ENCODE peak calls at places on chromosomes 13 and 19, in five cellular contexts. One of them, this sample, is unnamed.

GRCh38 chr13:87280139-87280538 is 391.0 kb upstream of the SLITRK5 start:
- DNase-seq in tibial artery: no peak
- DNase-seq in GM23338: peak
- DNase-seq in ovary: no peak
- DNase-seq in testis: no peak
- DNase-seq in this sample: no peak

GRCh38 chr13:99572921-99573320 is 71.6 kb downstream of the TM9SF2 start:
- DNase-seq in tibial artery: no peak
- DNase-seq in GM23338: peak
- DNase-seq in ovary: no peak
- DNase-seq in testis: no peak
- DNase-seq in this sample: no peak

GRCh38 chr13:90553167-90553566 is 794.3 kb upstream of the MIR17HG start:
- DNase-seq in tibial artery: no peak
- DNase-seq in GM23338: no peak
- DNase-seq in ovary: no peak
- DNase-seq in testis: no peak
- DNase-seq in this sample: no peak

GRCh38 chr19:54440641-54441040 is 8.4 kb upstream of the LENG8 start:
- DNase-seq in tibial artery: no peak
- DNase-seq in GM23338: no peak
- DNase-seq in ovary: no peak
- DNase-seq in testis: no peak
- DNase-seq in this sample: no peak

GRCh38 chr13:96684472-96684871 is 309.8 kb downstream of the OXGR1 start:
- DNase-seq in tibial artery: no peak
- DNase-seq in GM23338: no peak
- DNase-seq in ovary: no peak
- DNase-seq in testis: no peak
- DNase-seq in this sample: no peak

GRCh38 chr19:1632462-1633268 is 19.8 kb downstream of the TCF3 start:
- DNase-seq in tibial artery: no peak
- DNase-seq in GM23338: no peak
- DNase-seq in ovary: no peak
- DNase-seq in testis: no peak
- DNase-seq in this sample: no peak

GRCh38 chr13:25001807-25002206 is 94.1 kb upstream of the PABPC3 start:
- DNase-seq in tibial artery: no peak
- DNase-seq in GM23338: no peak
- DNase-seq in ovary: no peak
- DNase-seq in testis: no peak
- DNase-seq in this sample: no peak

GRCh38 chr13:111510502-111511218 is 190.2 kb downstream of the TEX29 start:
- DNase-seq in tibial artery: no peak
- DNase-seq in GM23338: no peak
- DNase-seq in ovary: no peak
- DNase-seq in testis: peak
- DNase-seq in this sample: no peak

GRCh38 chr13:39765801-39766463 is 110.5 kb downstream of the COG6 start:
- DNase-seq in tibial artery: no peak
- DNase-seq in GM23338: peak
- DNase-seq in ovary: peak
- DNase-seq in testis: peak
- DNase-seq in this sample: no peak

GRCh38 chr13:28324181-28324789 is 170.6 kb downstream of the FLT1 start:
- DNase-seq in tibial artery: no peak
- DNase-seq in GM23338: peak
- DNase-seq in ovary: no peak
- DNase-seq in testis: peak
- DNase-seq in this sample: no peak

GRCh38 chr19:575527-576506 is 3.4 kb downstream of the BSG start:
- DNase-seq in tibial artery: no peak
- DNase-seq in GM23338: peak
- DNase-seq in ovary: peak
- DNase-seq in testis: peak
- DNase-seq in this sample: no peak

GRCh38 chr13:45119469-45119989 is 781 bp upstream of the GTF2F2 start:
- DNase-seq in tibial artery: no peak
- DNase-seq in GM23338: no peak
- DNase-seq in ovary: peak
- DNase-seq in testis: peak
- DNase-seq in this sample: no peak

GRCh38 chr19:49335071-49335783 is at the start of gene CD37:
- DNase-seq in tibial artery: peak
- DNase-seq in GM23338: no peak
- DNase-seq in ovary: no peak
- DNase-seq in testis: no peak
- DNase-seq in this sample: peak

GRCh38 chr13:99355267-99356215 is 48.3 kb upstream of the GPR183 start:
- DNase-seq in tibial artery: no peak
- DNase-seq in GM23338: no peak
- DNase-seq in ovary: no peak
- DNase-seq in testis: no peak
- DNase-seq in this sample: no peak

GRCh38 chr19:18597809-18598660 is 8.6 kb downstream of the CRLF1 start:
- DNase-seq in tibial artery: no peak
- DNase-seq in GM23338: no peak
- DNase-seq in ovary: no peak
- DNase-seq in testis: no peak
- DNase-seq in this sample: no peak

GRCh38 chr19:8320564-8321066 is 560 bp downstream of the NDUFA7 start:
- DNase-seq in tibial artery: no peak
- DNase-seq in GM23338: peak
- DNase-seq in ovary: no peak
- DNase-seq in testis: no peak
- DNase-seq in this sample: no peak

GRCh38 chr19:30665449-30665848 is 293.3 kb downstream of the ZNF536 start:
- DNase-seq in tibial artery: no peak
- DNase-seq in GM23338: no peak
- DNase-seq in ovary: no peak
- DNase-seq in testis: no peak
- DNase-seq in this sample: peak

GRCh38 chr13:50244355-50244912 is 229.2 kb downstream of the KCNRG start:
- DNase-seq in tibial artery: no peak
- DNase-seq in GM23338: no peak
- DNase-seq in ovary: no peak
- DNase-seq in testis: no peak
- DNase-seq in this sample: no peak

GRCh38 chr19:47819841-47820244 is 1.9 kb upstream of the CRX start:
- DNase-seq in tibial artery: no peak
- DNase-seq in GM23338: peak
- DNase-seq in ovary: no peak
- DNase-seq in testis: no peak
- DNase-seq in this sample: no peak

GRCh38 chr19:58456111-58456510 is 4.7 kb downstream of the ZNF324B start:
- DNase-seq in tibial artery: no peak
- DNase-seq in GM23338: no peak
- DNase-seq in ovary: no peak
- DNase-seq in testis: no peak
- DNase-seq in this sample: no peak

GRCh38 chr19:51511353-51511752 is 9.8 kb upstream of the SIGLEC12 start:
- DNase-seq in tibial artery: no peak
- DNase-seq in GM23338: peak
- DNase-seq in ovary: no peak
- DNase-seq in testis: peak
- DNase-seq in this sample: no peak

GRCh38 chr13:99721606-99722384 is 220.5 kb downstream of the TM9SF2 start:
- DNase-seq in tibial artery: no peak
- DNase-seq in GM23338: no peak
- DNase-seq in ovary: no peak
- DNase-seq in testis: no peak
- DNase-seq in this sample: no peak

GRCh38 chr13:99590519-99591011 is 89.3 kb downstream of the TM9SF2 start:
- DNase-seq in tibial artery: no peak
- DNase-seq in GM23338: no peak
- DNase-seq in ovary: no peak
- DNase-seq in testis: no peak
- DNase-seq in this sample: peak

GRCh38 chr19:47601180-47601904 is 7.6 kb upstream of the BICRA start:
- DNase-seq in tibial artery: no peak
- DNase-seq in GM23338: no peak
- DNase-seq in ovary: no peak
- DNase-seq in testis: no peak
- DNase-seq in this sample: no peak

GRCh38 chr19:6223461-6224307 is 56.1 kb downstream of the MLLT1 start:
- DNase-seq in tibial artery: no peak
- DNase-seq in GM23338: no peak
- DNase-seq in ovary: peak
- DNase-seq in testis: no peak
- DNase-seq in this sample: no peak

GRCh38 chr19:41792513-41793413 is 3.6 kb upstream of the CEACAM3 start:
- DNase-seq in tibial artery: no peak
- DNase-seq in GM23338: peak
- DNase-seq in ovary: no peak
- DNase-seq in testis: peak
- DNase-seq in this sample: no peak

DNA sequence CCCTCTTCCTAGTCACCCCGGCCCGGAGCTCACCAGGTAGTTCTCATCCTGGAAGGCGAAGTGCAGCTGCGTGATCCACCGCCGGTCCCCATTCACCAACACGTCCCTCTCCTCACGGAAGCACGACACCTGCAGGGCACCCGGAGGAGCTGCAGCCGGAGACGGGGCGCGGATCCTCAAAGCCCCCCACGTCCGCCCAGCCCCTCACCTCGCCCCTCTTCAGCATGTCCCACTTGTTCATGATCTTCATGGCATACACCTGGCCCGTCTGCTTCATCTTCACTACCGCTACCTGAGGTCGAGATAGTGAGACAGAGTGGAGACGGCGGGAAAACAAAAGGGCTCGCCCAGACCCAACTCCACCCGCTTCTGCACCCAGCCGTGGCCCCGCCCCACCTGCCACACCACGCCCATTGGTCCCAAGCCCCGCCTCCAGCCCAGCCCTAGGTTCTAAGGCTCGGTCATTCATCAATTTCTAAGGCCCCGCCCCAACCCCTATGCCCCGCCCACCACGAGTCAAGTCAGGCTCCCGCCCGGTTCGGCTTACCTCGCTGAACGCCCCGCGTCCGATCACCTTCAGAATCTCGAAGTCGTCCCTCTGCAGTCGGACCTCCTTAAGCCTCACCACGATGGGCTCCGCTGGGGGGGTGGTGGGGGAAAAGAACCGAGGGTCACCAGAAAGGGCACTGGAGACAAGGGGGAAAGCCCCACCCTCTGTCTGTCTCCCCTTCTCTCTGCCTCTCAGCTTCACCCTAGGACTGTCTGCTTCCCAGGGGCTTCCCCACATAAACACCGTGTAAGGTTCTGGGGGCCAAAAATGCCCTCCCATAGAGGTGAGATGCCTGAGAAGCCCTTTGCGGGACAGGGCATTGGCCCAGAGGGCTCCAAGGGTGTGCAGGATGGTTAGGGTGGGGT is 2.8 kb downstream of the DMPK start:
- DNase-seq in tibial artery: peak
- DNase-seq in GM23338: peak
- DNase-seq in ovary: peak
- DNase-seq in testis: peak
- DNase-seq in this sample: peak
- H3K4me3 ChIP-seq in tibial artery: peak
- H3K4me3 ChIP-seq in GM23338: peak
- H3K4me3 ChIP-seq in ovary: peak
- H3K4me3 ChIP-seq in testis: no peak
- H3K4me3 ChIP-seq in this sample: peak

GRCh38 chr13:26992951-26993490 is 178.6 kb downstream of the USP12 start:
- DNase-seq in tibial artery: no peak
- DNase-seq in GM23338: no peak
- DNase-seq in ovary: no peak
- DNase-seq in testis: no peak
- DNase-seq in this sample: peak
- H3K27ac ChIP-seq in tibial artery: peak
- H3K27ac ChIP-seq in GM23338: no peak
- H3K27ac ChIP-seq in ovary: no peak
- H3K27ac ChIP-seq in testis: no peak
- H3K27ac ChIP-seq in this sample: no peak

GRCh38 chr13:113367020-113367560 is 3.2 kb upstream of the GRTP1 start:
- DNase-seq in tibial artery: peak
- DNase-seq in GM23338: no peak
- DNase-seq in ovary: no peak
- DNase-seq in testis: no peak
- DNase-seq in this sample: no peak

GRCh38 chr13:113366031-113366588 is 2.2 kb upstream of the GRTP1 start:
- DNase-seq in tibial artery: peak
- DNase-seq in GM23338: no peak
- DNase-seq in ovary: no peak
- DNase-seq in testis: no peak
- DNase-seq in this sample: peak

GRCh38 chr13:113365551-113365971 is 1.6 kb upstream of the GRTP1 start:
- DNase-seq in tibial artery: peak
- DNase-seq in GM23338: no peak
- DNase-seq in ovary: peak
- DNase-seq in testis: no peak
- DNase-seq in this sample: peak

GRCh38 chr13:113364371-113364932 is 522 bp upstream of the GRTP1 start:
- DNase-seq in tibial artery: peak
- DNase-seq in GM23338: no peak
- DNase-seq in ovary: no peak
- DNase-seq in testis: no peak
- DNase-seq in this sample: no peak

GRCh38 chr13:113364933-113365371 is 1.0 kb upstream of the GRTP1 start:
- DNase-seq in tibial artery: peak
- DNase-seq in GM23338: peak
- DNase-seq in ovary: peak
- DNase-seq in testis: peak
- DNase-seq in this sample: peak
- H3K4me3 ChIP-seq in tibial artery: peak
- H3K4me3 ChIP-seq in GM23338: peak
- H3K4me3 ChIP-seq in ovary: peak
- H3K4me3 ChIP-seq in testis: peak
- H3K4me3 ChIP-seq in this sample: peak

GRCh38 chr13:51727634-51728274 is 76.2 kb downstream of the DHRS12 start:
- DNase-seq in tibial artery: no peak
- DNase-seq in GM23338: no peak
- DNase-seq in ovary: no peak
- DNase-seq in testis: no peak
- DNase-seq in this sample: no peak

GRCh38 chr13:51721485-51721884 is 82.5 kb downstream of the DHRS12 start:
- DNase-seq in tibial artery: peak
- DNase-seq in GM23338: no peak
- DNase-seq in ovary: no peak
- DNase-seq in testis: no peak
- DNase-seq in this sample: no peak

GRCh38 chr13:51726446-51727185 is 77.3 kb downstream of the DHRS12 start:
- DNase-seq in tibial artery: no peak
- DNase-seq in GM23338: no peak
- DNase-seq in ovary: no peak
- DNase-seq in testis: no peak
- DNase-seq in this sample: no peak

GRCh38 chr13:51724721-51725120 is 79.2 kb downstream of the DHRS12 start:
- DNase-seq in tibial artery: no peak
- DNase-seq in GM23338: no peak
- DNase-seq in ovary: no peak
- DNase-seq in testis: no peak
- DNase-seq in this sample: no peak

DNA sequence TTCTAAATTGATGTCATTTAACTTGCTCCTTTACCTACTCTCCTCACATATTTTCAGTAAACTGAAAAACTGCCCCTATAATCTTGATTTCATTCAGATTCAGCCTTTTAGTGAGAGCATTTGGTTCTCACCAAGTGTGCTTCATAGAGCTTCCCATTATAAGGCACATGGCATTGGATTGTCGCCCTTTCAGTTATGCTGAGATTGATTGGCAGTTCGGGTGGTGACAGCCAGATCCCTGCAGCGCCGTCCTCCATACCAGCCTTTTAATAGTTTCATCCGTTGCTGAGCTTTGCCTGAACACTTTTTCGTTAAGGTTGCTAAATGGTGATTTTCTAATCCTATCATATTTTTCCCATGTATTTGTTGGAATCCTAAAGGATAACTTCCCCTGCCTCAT is 80.4 kb downstream of the DHRS12 start:
- DNase-seq in tibial artery: no peak
- DNase-seq in GM23338: no peak
- DNase-seq in ovary: no peak
- DNase-seq in testis: no peak
- DNase-seq in this sample: no peak
- H3K27ac ChIP-seq in tibial artery: peak
- H3K27ac ChIP-seq in GM23338: no peak
- H3K27ac ChIP-seq in ovary: no peak
- H3K27ac ChIP-seq in testis: no peak
- H3K27ac ChIP-seq in this sample: peak